ENCODE peak calls at places on chromosomes 6 and 20, in eight cellular contexts. A is GM23338; B is ascending aorta; Y is neuronal stem cell; N is cardiac muscle cell; K is lung; X is CD4-positive, CD25-positive, alpha-beta regulatory T cell; F is GM23248. J is an unnamed sample.

GRCh38 chr6:156557269-156557885 is 219.8 kb upstream of the ARID1B start:
- DNase-seq in X (no peak), F (peak; percentile 44), N (peak; percentile 9), B (no peak), Y (no peak), A (peak; percentile 42), K (no peak), J (peak; percentile 70)

GRCh38 chr20:48785801-48786200 is 42.0 kb downstream of the PREX1 start:
- DNase-seq in K (peak; percentile 27), B (no peak), X (no peak), N (no peak), A (no peak), Y (no peak), F (no peak), J (no peak)

GRCh38 chr6:24985313-24985712 is 49.6 kb upstream of the RIPOR2 start:
- DNase-seq in Y (peak; percentile 53), B (no peak), N (peak; percentile 22), X (no peak), K (no peak), F (no peak), A (peak; percentile 74), J (peak; percentile 41)

GRCh38 chr20:49700411-49701185 is 13.1 kb downstream of the B4GALT5 start:
- DNase-seq in N (no peak), F (peak; percentile 92), A (no peak), Y (no peak), K (no peak), X (no peak), B (no peak), J (no peak)

GRCh38 chr6:129677634-129678325 is 32.2 kb downstream of the ARHGAP18 start:
- DNase-seq in F (peak; percentile 29), Y (no peak), K (no peak), A (no peak), N (no peak), X (no peak), B (no peak), J (no peak)

GRCh38 chr20:443223-443793 is 19.0 kb downstream of the TBC1D20 start:
- DNase-seq in B (no peak), Y (no peak), K (no peak), N (no peak), A (no peak), F (no peak), X (no peak), J (no peak)

GRCh38 chr6:47000842-47001241 is 41.3 kb downstream of the ADGRF1 start:
- DNase-seq in B (no peak), Y (no peak), F (no peak), N (no peak), K (no peak), A (no peak), X (no peak), J (no peak)

GRCh38 chr6:159395614-159396013 is 226.4 kb downstream of the FNDC1 start:
- DNase-seq in Y (no peak), N (no peak), X (no peak), K (no peak), F (no peak), B (no peak), A (no peak), J (no peak)

GRCh38 chr20:20683481-20683880 is 29.0 kb downstream of the RALGAPA2 start:
- DNase-seq in Y (no peak), N (no peak), K (no peak), B (no peak), A (no peak), X (no peak), F (no peak), J (no peak)

GRCh38 chr20:39453890-39454289 is 491.7 kb downstream of the DHX35 start:
- DNase-seq in Y (peak; percentile 40), F (no peak), A (no peak), K (no peak), X (no peak), N (no peak), B (no peak), J (no peak)

GRCh38 chr20:45951925-45952834 is 17.7 kb downstream of the PCIF1 start:
- DNase-seq in X (no peak), N (no peak), Y (no peak), K (no peak), A (no peak), B (no peak), F (no peak), J (no peak)
- H3K4me3 ChIP-seq in X (no peak overlapping the region), N (no peak overlapping the region), Y (no peak overlapping the region), K (no peak overlapping the region), A (no peak overlapping the region), B (no peak overlapping the region), F (no peak overlapping the region), J (no peak overlapping the region)

DNA sequence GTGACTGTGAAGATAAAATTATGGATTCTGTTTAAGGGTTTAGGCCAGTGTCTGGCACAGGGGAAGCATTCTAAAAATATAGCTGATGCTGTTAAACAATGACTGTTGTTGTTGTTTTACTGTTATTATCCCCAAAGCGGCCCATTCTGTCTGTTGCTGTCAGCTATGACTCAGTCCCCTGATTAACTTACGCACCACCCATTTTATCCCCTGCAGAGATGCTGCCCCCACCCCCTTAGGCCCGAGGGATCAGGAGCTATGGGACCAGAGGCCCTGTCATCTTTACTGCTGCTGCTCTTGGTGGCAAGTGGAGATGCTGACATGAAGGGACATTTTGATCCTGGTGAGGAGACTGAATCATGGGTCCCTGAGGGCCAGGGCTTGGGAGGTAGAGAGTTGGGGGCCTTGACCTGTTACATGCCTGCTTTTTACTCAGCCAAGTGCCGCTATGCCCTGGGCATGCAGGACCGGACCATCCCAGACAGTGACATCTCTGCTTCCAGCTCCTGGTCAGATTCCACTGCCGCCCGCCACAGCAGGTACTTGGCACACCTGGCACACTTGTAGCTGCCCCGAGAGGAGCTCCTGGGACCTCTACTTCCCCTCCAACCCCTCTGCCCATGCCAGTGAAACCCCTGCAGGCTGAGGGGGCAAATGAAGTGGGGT is 4.3 kb downstream of the DDR1 start:
- DNase-seq in X (no peak), N (no peak), A (no peak), K (no peak), Y (no peak), F (peak; percentile 88), B (peak; percentile 53), J (no peak)
- H3K27ac ChIP-seq in X (no peak overlapping the region), N (no peak overlapping the region), A (no peak overlapping the region), K (no peak overlapping the region), Y (no peak overlapping the region), F (peak overlapping the region; percentile 89), B (no peak overlapping the region), J (no peak overlapping the region)

GRCh38 chr20:2207770-2208097 is 88.1 kb upstream of the TGM3 start:
- DNase-seq in A (no peak), F (no peak), X (no peak), N (no peak), K (no peak), Y (no peak), B (no peak), J (no peak)
- H3K4me3 ChIP-seq in A (peak overlapping the region; percentile 82), F (peak overlapping the region; percentile 76), X (peak overlapping the region; percentile 55), N (peak overlapping the region; percentile 59), K (no peak overlapping the region), Y (peak overlapping the region; percentile 5), B (peak overlapping the region; percentile 60), J (peak overlapping the region; percentile 42)

GRCh38 chr20:10075606-10076005 is 40.8 kb downstream of the ANKEF1 start:
- DNase-seq in F (no peak), Y (no peak), N (no peak), K (no peak), A (no peak), X (no peak), B (no peak), J (no peak)
- H3K27ac ChIP-seq in F (no peak overlapping the region), Y (no peak overlapping the region), N (no peak overlapping the region), K (no peak overlapping the region), A (no peak overlapping the region), X (no peak overlapping the region), B (peak overlapping the region; percentile 41), J (no peak overlapping the region)

DNA sequence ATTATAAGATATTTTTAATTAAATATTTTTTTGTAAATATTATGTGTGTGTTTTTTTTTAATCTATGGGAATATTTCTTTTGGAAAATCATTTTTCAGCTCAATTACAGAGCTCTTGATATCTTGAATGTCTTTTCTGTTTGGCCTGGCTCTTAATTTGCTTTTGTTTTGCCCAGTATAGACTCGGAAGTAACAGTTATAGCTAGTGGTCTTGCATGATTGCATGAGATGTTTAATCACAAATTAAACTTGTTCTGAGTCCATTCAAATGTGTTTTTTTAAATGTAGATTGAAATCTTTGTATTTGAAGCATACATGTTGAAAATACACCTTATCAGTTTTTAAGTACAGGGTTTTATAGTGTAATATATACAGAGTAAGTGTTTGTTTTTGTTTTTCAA is 2.6 kb downstream of the ID4 start:
- DNase-seq in A (no peak), B (no peak), X (no peak), F (no peak), N (no peak), Y (no peak), K (no peak), J (no peak)
- H3K4me3 ChIP-seq in A (no peak overlapping the region), B (peak overlapping the region; percentile 95), X (no peak overlapping the region), F (peak overlapping the region; percentile 92), N (peak overlapping the region; percentile 100), Y (peak overlapping the region; percentile 94), K (no peak overlapping the region), J (no peak overlapping the region)

GRCh38 chr20:57529810-57530209 is 4.9 kb upstream of the CTCFL start:
- DNase-seq in K (no peak), N (no peak), X (no peak), B (no peak), A (no peak), Y (no peak), F (no peak), J (no peak)

GRCh38 chr20:57530327-57530981 is 5.5 kb upstream of the CTCFL start:
- DNase-seq in Y (no peak), B (no peak), K (no peak), A (no peak), X (no peak), F (no peak), N (no peak), J (no peak)

GRCh38 chr20:57535297-57535696 is 10.4 kb upstream of the CTCFL start:
- DNase-seq in N (no peak), K (no peak), B (no peak), Y (no peak), X (no peak), A (no peak), F (no peak), J (no peak)

GRCh38 chr20:57529160-57529585 is 4.2 kb upstream of the CTCFL start:
- DNase-seq in X (no peak), F (no peak), B (no peak), Y (no peak), A (no peak), K (no peak), N (no peak), J (no peak)

DNA sequence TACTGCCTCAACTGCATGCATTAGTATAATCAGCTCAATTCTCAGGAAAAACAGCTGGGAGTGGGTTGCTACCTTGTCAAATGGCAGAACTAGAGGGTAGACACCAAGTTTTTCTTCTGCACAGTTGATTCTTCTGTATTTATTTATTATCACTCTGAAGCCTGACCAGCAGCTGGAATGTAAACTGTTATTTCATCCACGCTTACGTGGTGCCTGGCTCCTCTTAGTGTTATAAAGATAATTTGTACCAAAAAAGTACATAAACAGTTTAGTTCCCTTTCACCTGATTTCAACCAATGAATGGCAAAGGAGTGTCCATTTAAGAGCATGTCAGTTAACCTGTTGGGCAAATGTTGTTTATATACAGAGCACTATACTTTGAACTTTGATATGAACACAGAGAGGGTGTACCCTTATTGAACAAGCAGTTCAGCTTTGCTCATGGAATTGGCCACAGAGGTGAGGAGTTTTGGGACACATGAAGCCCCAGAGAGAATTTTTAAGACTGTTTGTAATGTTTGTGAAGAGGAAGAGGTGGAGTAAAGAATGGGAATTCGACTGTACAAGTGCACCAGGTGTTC is 7.1 kb upstream of the CTCFL start:
- DNase-seq in X (no peak), Y (no peak), K (no peak), N (no peak), A (no peak), F (no peak), B (no peak), J (no peak)
- H3K27ac ChIP-seq in X (no peak overlapping the region), Y (no peak overlapping the region), K (no peak overlapping the region), N (no peak overlapping the region), A (no peak overlapping the region), F (no peak overlapping the region), B (no peak overlapping the region), J (no peak overlapping the region)

GRCh38 chr6:89976141-89977020 is 82.1 kb downstream of the GJA10 start:
- DNase-seq in X (no peak), Y (no peak), A (no peak), N (no peak), F (no peak), K (no peak), B (no peak), J (no peak)
- H3K4me3 ChIP-seq in X (no peak overlapping the region), Y (no peak overlapping the region), A (no peak overlapping the region), N (no peak overlapping the region), F (no peak overlapping the region), K (no peak overlapping the region), B (no peak overlapping the region), J (peak overlapping the region; percentile 1)